ENCODE peak calls at places on chromosomes 16 and 17, in seven cellular contexts. H is choroid plexus epithelial cell, D is NCI-H1092, V is KBM-7, C is amygdala, L is SHP77, Y is C1 segment of cervical spinal cord. N is an unnamed sample.

GRCh38 chr17:44766409-44767038 is 7.7 kb downstream of the ADAM11 start:
- DNase-seq in H (no peak), D (no peak), V (no peak), C (peak), L (no peak), Y (no peak), N (no peak)

GRCh38 chr17:56678249-56679144 is 85.0 kb downstream of the NOG start:
- DNase-seq in H (no peak), D (no peak), V (no peak), C (no peak), L (no peak), Y (no peak), N (no peak)

GRCh38 chr17:50939795-50940684 is 73.9 kb upstream of the TOB1 start:
- DNase-seq in H (no peak), D (no peak), V (no peak), C (no peak), L (no peak), Y (no peak), N (no peak)

GRCh38 chr17:48575673-48576478 is 2.3 kb downstream of the HOXB4 start:
- DNase-seq in H (no peak), D (no peak), V (no peak), C (no peak), L (no peak), Y (no peak), N (no peak)

GRCh38 chr16:57284206-57284951 is at the start of gene PLLP:
- DNase-seq in H (peak), D (no peak), V (peak), C (no peak), L (peak), Y (peak), N (no peak)

GRCh38 chr17:9225305-9226101 is 204.2 kb downstream of the NTN1 start:
- DNase-seq in H (no peak), D (no peak), V (no peak), C (no peak), L (no peak), Y (no peak), N (no peak)

GRCh38 chr17:41212524-41213169 is 13.8 kb upstream of the KRTAP9-2 start:
- DNase-seq in H (no peak), D (no peak), V (no peak), C (no peak), L (no peak), Y (no peak), N (no peak)

GRCh38 chr17:67779098-67779672 is 46.1 kb upstream of the BPTF start:
- DNase-seq in H (peak), D (peak), V (peak), C (no peak), L (peak), Y (no peak), N (peak)

GRCh38 chr16:7745321-7745720 is 412.7 kb downstream of the RBFOX1 start:
- DNase-seq in H (no peak), D (no peak), V (no peak), C (peak), L (no peak), Y (no peak), N (no peak)

GRCh38 chr16:44655-45054 is 8.8 kb downstream of the POLR3K start:
- DNase-seq in H (no peak), D (no peak), V (no peak), C (no peak), L (no peak), Y (no peak), N (no peak)

GRCh38 chr17:80886641-80887573 is 104.7 kb upstream of the CHMP6 start:
- DNase-seq in H (no peak), D (no peak), V (no peak), C (no peak), L (no peak), Y (no peak), N (no peak)

GRCh38 chr16:46743232-46743719 is 4.9 kb downstream of the MYLK3 start:
- DNase-seq in H (peak), D (no peak), V (peak), C (no peak), L (no peak), Y (no peak), N (no peak)

GRCh38 chr17:35433075-35433894 is 985 bp upstream of the SLFN12 start:
- DNase-seq in H (peak), D (no peak), V (peak), C (no peak), L (no peak), Y (no peak), N (peak)

GRCh38 chr16:85637808-85638186 is 24.7 kb downstream of the GSE1 start:
- DNase-seq in H (no peak), D (no peak), V (no peak), C (no peak), L (no peak), Y (no peak), N (no peak)

GRCh38 chr17:45408611-45409421 is 23.9 kb downstream of the ARHGAP27 start:
- DNase-seq in H (peak), D (no peak), V (no peak), C (no peak), L (no peak), Y (no peak), N (no peak)

GRCh38 chr16:81149614-81150013 is 53.4 kb upstream of the GCSH start:
- DNase-seq in H (no peak), D (no peak), V (no peak), C (no peak), L (no peak), Y (no peak), N (no peak)

GRCh38 chr17:16415031-16415924 is at the start of gene TRPV2:
- DNase-seq in H (no peak), D (no peak), V (peak), C (no peak), L (peak), Y (no peak), N (no peak)

GRCh38 chr17:8210761-8211458 is 535 bp upstream of the AURKB start:
- DNase-seq in H (no peak), D (no peak), V (no peak), C (no peak), L (no peak), Y (no peak), N (no peak)

GRCh38 chr17:16989230-16989952 is 17.5 kb upstream of the TNFRSF13B start:
- DNase-seq in H (no peak), D (no peak), V (peak), C (no peak), L (no peak), Y (no peak), N (no peak)

GRCh38 chr16:50845296-50845695 is 103.4 kb downstream of the CYLD start:
- DNase-seq in H (no peak), D (no peak), V (no peak), C (no peak), L (no peak), Y (no peak), N (no peak)

GRCh38 chr17:5584383-5584951 is at the start of gene NLRP1:
- DNase-seq in H (peak), D (no peak), V (peak), C (peak), L (peak), Y (no peak), N (no peak)

GRCh38 chr17:74632196-74632540 is 8.6 kb upstream of the CD300E start:
- DNase-seq in H (no peak), D (no peak), V (no peak), C (no peak), L (no peak), Y (no peak), N (no peak)

GRCh38 chr17:83012873-83013778 is 66.3 kb upstream of the METRNL start:
- DNase-seq in H (peak), D (no peak), V (no peak), C (no peak), L (no peak), Y (no peak), N (peak)

GRCh38 chr17:61205931-61206330 is 193.7 kb upstream of the TBX2 start:
- DNase-seq in H (no peak), D (no peak), V (no peak), C (no peak), L (no peak), Y (no peak), N (peak)

GRCh38 chr17:63423963-63424362 is 22.1 kb downstream of the CYB561 start:
- DNase-seq in H (no peak), D (no peak), V (no peak), C (no peak), L (no peak), Y (no peak), N (no peak)

GRCh38 chr17:77728871-77729270 is 229.6 kb upstream of the TNRC6C start:
- DNase-seq in H (no peak), D (no peak), V (no peak), C (no peak), L (no peak), Y (no peak), N (no peak)

GRCh38 chr17:37479025-37479424 is 10.7 kb upstream of the DUSP14 start:
- DNase-seq in H (no peak), D (no peak), V (no peak), C (no peak), L (no peak), Y (no peak), N (no peak)

GRCh38 chr16:12211870-12212690 is 235.5 kb downstream of the SNX29 start:
- DNase-seq in H (no peak), D (no peak), V (no peak), C (no peak), L (no peak), Y (no peak), N (no peak)

GRCh38 chr17:30816165-30816564 is 8.3 kb downstream of the CRLF3 start:
- DNase-seq in H (no peak), D (no peak), V (no peak), C (no peak), L (no peak), Y (no peak), N (no peak)

GRCh38 chr17:52147872-52148271 is 10.6 kb downstream of the CA10 start:
- DNase-seq in H (peak), D (no peak), V (peak), C (no peak), L (no peak), Y (no peak), N (no peak)

N was measured in retinal pigment epithelial cell.